ENCODE peak calls at places on chromosomes 6 and 20, in ten cellular contexts. U is stimulated activated CD8-positive, alpha-beta memory T cell treated with anti-CD3 and anti-CD28 coated beads, Interleukin-4, amount 100 ng/mL, for 1 hour; M is HuH-7.5; V is fibroblast of the conjunctiva; I is activated naive CD8-positive, alpha-beta T cell treated with anti-CD3 and anti-CD28 coated beads, Interleukin-2, amount 10 ng/mL, durations not matched to agents 7 days and 5 days; X is stimulated activated CD4-positive, alpha-beta T cell treated with anti-CD3 and anti-CD28 coated beads, Interleukin-4, amount 100 ng/mL, for 48 hours; E is T-helper 2 cell; T is HTR-8/SVneo; B is fibroblast of the aortic adventitia; Z is SJCRH30. N is an unnamed sample.
A peak's percentile ranks its signal among the peaks of the same experiment; 100 is the strongest.

GRCh38 chr6:33983109-33983475 is 162.8 kb downstream of the GRM4 start:
- DNase-seq in U (no peak), M (peak; percentile 49), V (no peak), I (no peak), X (no peak), E (no peak), T (peak; percentile 83), B (no peak), Z (no peak), N (no peak)

GRCh38 chr6:132604635-132605150 is 15.2 kb upstream of the TAAR5 start:
- DNase-seq in U (no peak), M (no peak), V (no peak), I (no peak), X (no peak), E (no peak), T (no peak), B (no peak), Z (no peak), N (no peak)

GRCh38 chr20:10848810-10849370 is 175.1 kb upstream of the JAG1 start:
- DNase-seq in U (no peak), M (no peak), V (peak; percentile 80), I (no peak), X (no peak), E (peak; percentile 72), T (peak; percentile 57), B (peak; percentile 95), Z (peak; percentile 72), N (no peak)

GRCh38 chr6:140105857-140106256 is 731.4 kb upstream of the CITED2 start:
- DNase-seq in U (no peak), M (no peak), V (peak; percentile 8), I (no peak), X (no peak), E (no peak), T (no peak), B (peak; percentile 12), Z (peak; percentile 21), N (no peak)

GRCh38 chr6:89942601-89943000 is 48.3 kb downstream of the GJA10 start:
- DNase-seq in U (no peak), M (no peak), V (no peak), I (no peak), X (no peak), E (no peak), T (no peak), B (no peak), Z (no peak), N (no peak)

GRCh38 chr6:21634582-21634981 is 41.0 kb downstream of the SOX4 start:
- DNase-seq in U (no peak), M (peak; percentile 15), V (peak; percentile 42), I (no peak), X (no peak), E (no peak), T (peak; percentile 62), B (peak; percentile 98), Z (no peak), N (no peak)

GRCh38 chr6:107786709-107787588 is 37.2 kb downstream of the SCML4 start:
- DNase-seq in U (no peak), M (no peak), V (no peak), I (no peak), X (no peak), E (peak; percentile 92), T (no peak), B (no peak), Z (peak; percentile 95), N (no peak)

GRCh38 chr6:163773646-163774045 is 359.1 kb downstream of the QKI start:
- DNase-seq in U (no peak), M (no peak), V (no peak), I (no peak), X (no peak), E (no peak), T (no peak), B (no peak), Z (no peak), N (no peak)

N was measured in NCI-H1048.